ENCODE peak calls at places on chromosomes 11 and 22, in seven cellular contexts. J is heart right ventricle; N is neural crest cell; C is GM06990; V is dorsolateral prefrontal cortex; M is activated CD8-positive, alpha-beta T cell treated with anti-CD3 and anti-CD28 coated beads for 36 hours; L is nephron progenitor cell. H is an unnamed sample.

GRCh38 chr11:47443817-47444216 is 5.1 kb downstream of the RAPSN start:
- DNase-seq in V (no peak), N (no peak), M (no peak), L (no peak), J (no peak), C (no peak), H (no peak)

GRCh38 chr11:73147771-73148681 is 5.9 kb upstream of the FCHSD2 start:
- DNase-seq in N (no peak), J (peak; percentile 76), C (peak; percentile 58), M (no peak), L (no peak), V (no peak), H (no peak)

GRCh38 chr11:356610-357009 is 12.7 kb upstream of the B4GALNT4 start:
- DNase-seq in J (no peak), C (no peak), L (no peak), M (no peak), V (no peak), N (no peak), H (no peak)

GRCh38 chr11:126132319-126132718 is 69.7 kb upstream of the CDON start:
- DNase-seq in V (no peak), L (no peak), J (no peak), C (no peak), M (no peak), N (no peak), H (no peak)

GRCh38 chr11:100824041-100824440 is 137.0 kb downstream of the ARHGAP42 start:
- DNase-seq in L (no peak), J (no peak), M (no peak), N (no peak), V (no peak), C (no peak), H (no peak)

GRCh38 chr11:122852071-122852831 is 14.0 kb downstream of the CRTAM start:
- DNase-seq in M (peak; percentile 73), J (no peak), V (no peak), N (no peak), C (no peak), L (no peak), H (no peak)

GRCh38 chr11:16191212-16191851 is 165.0 kb downstream of the SOX6 start:
- DNase-seq in N (no peak), M (no peak), V (no peak), L (no peak), C (no peak), J (no peak), H (no peak)

GRCh38 chr22:37275622-37276021 is 6.7 kb upstream of the CYTH4 start:
- DNase-seq in N (no peak), C (no peak), V (no peak), J (no peak), L (no peak), M (peak; percentile 85), H (no peak)

GRCh38 chr11:128399186-128399585 is 188.2 kb downstream of the ETS1 start:
- DNase-seq in J (no peak), N (no peak), C (peak; percentile 37), M (peak; percentile 12), V (no peak), L (no peak), H (no peak)

GRCh38 chr11:106304274-106304673 is 226.8 kb downstream of the AASDHPPT start:
- DNase-seq in J (no peak), N (no peak), M (no peak), V (no peak), L (no peak), C (no peak), H (no peak)

GRCh38 chr11:69353696-69354544 is 60.0 kb downstream of the MYEOV start:
- DNase-seq in L (no peak), C (no peak), N (no peak), J (no peak), V (no peak), M (no peak), H (no peak)

GRCh38 chr11:107562647-107563208 is 2.8 kb downstream of the ALKBH8 start:
- DNase-seq in J (no peak), M (no peak), V (no peak), N (no peak), L (no peak), C (no peak), H (no peak)

GRCh38 chr11:129639300-129639699 is 176.3 kb upstream of the TMEM45B start:
- DNase-seq in C (no peak), N (no peak), V (no peak), M (peak; percentile 40), J (no peak), L (no peak), H (no peak)

GRCh38 chr11:134063991-134064747 is 4.7 kb upstream of the JAM3 start:
- DNase-seq in M (no peak), L (no peak), J (no peak), V (no peak), N (no peak), C (no peak), H (no peak)

GRCh38 chr11:66465371-66466224 is 1.1 kb upstream of the PELI3 start:
- DNase-seq in N (no peak), M (no peak), J (no peak), V (no peak), C (no peak), L (no peak), H (no peak)

GRCh38 chr11:66468691-66469090 is 2.0 kb downstream of the PELI3 start:
- DNase-seq in C (no peak), L (no peak), M (no peak), J (no peak), V (no peak), N (no peak), H (no peak)

GRCh38 chr11:66466225-66467033 is at the start of gene PELI3:
- DNase-seq in N (peak; percentile 92), M (peak; percentile 94), L (peak; percentile 98), V (peak; percentile 90), J (peak; percentile 97), C (peak; percentile 89), H (peak; percentile 92)

GRCh38 chr11:66467756-66468155 is 1.1 kb downstream of the PELI3 start:
- DNase-seq in N (peak; percentile 58), J (no peak), L (peak; percentile 47), V (no peak), C (no peak), M (peak; percentile 66), H (no peak)

DNA sequence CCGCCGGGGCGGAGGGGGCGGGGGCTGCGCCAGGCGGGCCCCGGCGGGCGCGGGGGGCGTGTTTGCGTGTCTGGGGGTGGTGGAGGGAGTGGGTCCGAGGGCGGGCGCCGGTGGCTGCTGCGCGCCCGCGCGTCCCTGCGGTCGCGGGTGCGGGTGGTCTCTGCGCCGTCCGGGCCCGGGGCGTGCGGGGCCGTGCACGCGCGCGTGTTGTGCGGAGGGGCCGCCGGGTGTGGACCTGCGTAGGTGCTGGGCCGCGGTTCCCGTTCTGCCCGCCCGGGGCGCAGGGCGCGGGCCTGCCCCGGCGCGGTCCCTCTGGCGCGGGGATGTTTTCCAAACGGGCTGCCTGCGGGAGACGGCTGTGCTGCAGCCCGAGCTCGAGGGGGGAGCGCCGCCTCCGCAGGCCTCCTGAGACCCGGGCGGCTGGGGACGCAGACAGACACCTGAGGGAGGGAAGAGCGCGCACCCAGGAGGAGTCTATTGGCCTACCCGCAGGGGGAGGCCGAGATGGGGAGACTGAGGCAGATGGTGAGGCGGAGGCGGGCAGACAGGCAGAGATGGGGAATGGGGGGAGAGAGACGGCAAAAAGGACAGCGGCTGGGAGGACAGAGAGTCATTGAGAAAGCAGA is 442 bp downstream of the PELI3 start:
- DNase-seq in J (peak; percentile 49), C (peak; percentile 52), L (no peak), M (peak; percentile 44), V (no peak), N (no peak), H (peak; percentile 40)
- TF ChIP-seq CTCF in J (no peak), C (no peak), L (peak; percentile 16), M (peak; percentile 69), V (no peak), N (peak; percentile 46), H (peak; percentile 49)

GRCh38 chr11:61577383-61578118 is 3.3 kb downstream of the SYT7 start:
- DNase-seq in C (no peak), M (no peak), J (peak; percentile 50), V (no peak), L (peak; percentile 60), N (peak; percentile 34), H (no peak)
- TF ChIP-seq CTCF in C (no peak), M (no peak), J (peak; percentile 18), V (no peak), L (peak; percentile 49), N (peak; percentile 45), H (no peak)

GRCh38 chr11:14374922-14375630 is 16.1 kb upstream of the RRAS2 start:
- DNase-seq in J (no peak), V (no peak), M (peak; percentile 24), C (no peak), N (no peak), L (no peak), H (no peak)
- TF ChIP-seq CTCF in J (no peak), V (no peak), M (peak; percentile 38), C (peak; percentile 50), N (peak; percentile 23), L (peak; percentile 14), H (no peak)

GRCh38 chr11:43936081-43936480 is 6.4 kb upstream of the C11orf96 start:
- DNase-seq in M (no peak), L (no peak), C (no peak), J (no peak), N (no peak), V (no peak), H (no peak)

GRCh38 chr11:43934359-43935130 is 7.9 kb upstream of the C11orf96 start:
- DNase-seq in L (no peak), M (no peak), N (no peak), J (no peak), C (no peak), V (no peak), H (no peak)

GRCh38 chr11:43935131-43935979 is 7.1 kb upstream of the C11orf96 start:
- DNase-seq in J (no peak), L (no peak), N (no peak), M (no peak), V (no peak), C (no peak), H (no peak)

GRCh38 chr11:43941257-43941879 is 1.1 kb upstream of the C11orf96 start:
- DNase-seq in M (no peak), N (no peak), L (no peak), C (no peak), V (no peak), J (no peak), H (no peak)

DNA sequence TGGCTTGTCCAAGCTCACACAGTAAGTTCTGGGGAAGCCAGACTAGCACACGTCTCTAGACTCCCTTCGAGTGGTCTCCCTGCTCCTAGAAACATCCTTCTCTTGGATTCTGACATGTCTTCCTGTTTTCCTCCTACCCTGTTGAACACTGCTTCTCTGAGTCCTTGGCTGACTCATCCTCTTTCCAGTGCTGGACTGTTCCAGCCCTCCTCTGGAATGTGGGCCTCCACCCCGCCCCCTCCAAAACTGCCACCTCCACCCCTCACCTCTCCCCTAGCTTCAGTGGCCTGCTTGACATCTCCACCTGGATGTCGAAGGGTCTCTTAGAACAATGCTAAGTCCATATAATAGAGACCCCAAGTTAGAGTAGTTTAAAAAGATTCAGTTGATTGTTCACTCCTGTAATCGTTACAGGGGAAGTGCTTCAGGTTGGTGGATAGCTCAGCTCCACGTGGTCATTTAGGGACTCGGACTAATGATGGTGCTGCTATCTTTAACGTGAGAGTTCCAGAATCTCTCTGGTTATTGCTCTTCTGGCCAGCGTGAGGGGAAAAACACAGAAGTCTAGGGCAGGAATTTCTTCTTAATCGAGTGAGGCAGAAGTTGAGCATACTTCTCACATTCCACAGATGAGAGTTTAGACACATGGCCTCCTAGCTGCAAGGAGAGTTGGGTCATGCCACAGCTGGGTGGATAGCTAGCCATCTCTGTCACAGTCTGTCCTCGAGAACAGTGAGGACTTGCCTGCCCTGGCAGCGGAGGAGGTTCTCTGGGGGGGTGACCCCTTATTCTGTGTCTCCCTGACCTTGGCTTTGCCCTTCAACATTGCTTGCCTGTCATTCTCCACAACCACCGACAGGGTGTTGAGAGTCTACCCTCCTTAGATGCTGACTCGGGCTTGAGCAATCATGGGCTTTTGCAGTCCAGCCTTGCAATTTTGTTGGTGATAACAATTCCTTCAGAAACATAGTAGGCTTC is 4.7 kb upstream of the C11orf96 start:
- DNase-seq in C (no peak), L (no peak), V (no peak), M (no peak), J (no peak), N (no peak), H (no peak)
- TF ChIP-seq CTCF in C (no peak), L (no peak), V (no peak), M (no peak), J (no peak), N (no peak), H (no peak)